ENCODE peak calls at places on chromosomes 3 and 15, in nine cellular contexts. I is HL-60, D is testis, K is WTC11, V is coronary artery, F is endothelial cell of umbilical vein, N is endothelial cell, Q is cardiac muscle cell, Y is ovary. B is an unnamed sample.

GRCh38 chr3:193788189-193788946 is 195.4 kb downstream of the OPA1 start:
- DNase-seq in I (peak), D (peak), K (peak), V (no peak), F (peak), N (peak), Q (peak), Y (peak), B (no peak)

GRCh38 chr15:69325456-69325971 is 26.8 kb downstream of the PAQR5 start:
- DNase-seq in I (no peak), D (no peak), K (no peak), V (no peak), F (no peak), N (no peak), Q (no peak), Y (no peak), B (no peak)

GRCh38 chr15:49154359-49154758 is 1.0 kb downstream of the COPS2 start:
- DNase-seq in I (no peak), D (no peak), K (no peak), V (no peak), F (no peak), N (no peak), Q (no peak), Y (no peak), B (no peak)

GRCh38 chr3:28316226-28316625 is 32.3 kb upstream of the ZCWPW2 start:
- DNase-seq in I (no peak), D (no peak), K (no peak), V (no peak), F (no peak), N (no peak), Q (no peak), Y (no peak), B (no peak)

GRCh38 chr15:69253156-69253555 is 45.6 kb upstream of the PAQR5 start:
- DNase-seq in I (no peak), D (no peak), K (no peak), V (no peak), F (peak), N (no peak), Q (no peak), Y (no peak), B (no peak)

GRCh38 chr3:125256675-125257074 is 44.1 kb upstream of the SLC12A8 start:
- DNase-seq in I (no peak), D (no peak), K (no peak), V (no peak), F (no peak), N (no peak), Q (no peak), Y (no peak), B (no peak)

GRCh38 chr3:64685331-64685799 is 2.4 kb downstream of the ADAMTS9 start:
- DNase-seq in I (no peak), D (peak), K (no peak), V (no peak), F (no peak), N (no peak), Q (no peak), Y (peak), B (no peak)

GRCh38 chr3:8482960-8483665 is 18.5 kb upstream of the LMCD1 start:
- DNase-seq in I (no peak), D (peak), K (no peak), V (peak), F (peak), N (no peak), Q (no peak), Y (peak), B (peak)

GRCh38 chr3:12541625-12542024 is 3.7 kb downstream of the MKRN2OS start:
- DNase-seq in I (no peak), D (peak), K (peak), V (no peak), F (no peak), N (no peak), Q (peak), Y (no peak), B (no peak)

GRCh38 chr3:67361323-67361722 is 293.1 kb downstream of the SUCLG2 start:
- DNase-seq in I (no peak), D (no peak), K (no peak), V (no peak), F (no peak), N (no peak), Q (no peak), Y (no peak), B (no peak)

GRCh38 chr3:95971573-95971972 is 842.8 kb upstream of the EPHA6 start:
- DNase-seq in I (no peak), D (no peak), K (no peak), V (no peak), F (no peak), N (no peak), Q (no peak), Y (no peak), B (no peak)

GRCh38 chr15:47711654-47712053 is 5.7 kb upstream of the SEMA6D start:
- DNase-seq in I (no peak), D (no peak), K (no peak), V (no peak), F (peak), N (no peak), Q (no peak), Y (no peak), B (no peak)

GRCh38 chr3:197219627-197220026 is 78.8 kb downstream of the DLG1 start:
- DNase-seq in I (no peak), D (no peak), K (peak), V (no peak), F (no peak), N (peak), Q (no peak), Y (no peak), B (no peak)

GRCh38 chr3:152270944-152271343 is 2.2 kb downstream of the MBNL1 start:
- DNase-seq in I (no peak), D (no peak), K (no peak), V (no peak), F (peak), N (no peak), Q (no peak), Y (no peak), B (no peak)

GRCh38 chr3:187714404-187714979 is 12.1 kb upstream of the RTP2 start:
- DNase-seq in I (peak), D (peak), K (peak), V (no peak), F (peak), N (peak), Q (peak), Y (peak), B (peak)

GRCh38 chr3:18121020-18121419 is 304.1 kb downstream of the SATB1 start:
- DNase-seq in I (no peak), D (no peak), K (no peak), V (no peak), F (no peak), N (no peak), Q (no peak), Y (no peak), B (no peak)

GRCh38 chr15:99993262-99993661 is 260.0 kb upstream of the LYSMD4 start:
- DNase-seq in I (no peak), D (no peak), K (no peak), V (peak), F (no peak), N (no peak), Q (no peak), Y (no peak), B (no peak)

GRCh38 chr15:39453500-39454073 is 127.3 kb upstream of the THBS1 start:
- DNase-seq in I (peak), D (no peak), K (no peak), V (no peak), F (no peak), N (no peak), Q (no peak), Y (no peak), B (no peak)

GRCh38 chr3:149605902-149606301 is 51.9 kb downstream of the WWTR1 start:
- DNase-seq in I (no peak), D (no peak), K (no peak), V (no peak), F (peak), N (no peak), Q (no peak), Y (no peak), B (no peak)

GRCh38 chr3:194089357-194090177 is 46.4 kb upstream of the HES1 start:
- DNase-seq in I (peak), D (peak), K (no peak), V (peak), F (peak), N (no peak), Q (no peak), Y (peak), B (no peak)

GRCh38 chr3:141015486-141015885 is 35.7 kb upstream of the SPSB4 start:
- DNase-seq in I (no peak), D (no peak), K (no peak), V (no peak), F (no peak), N (no peak), Q (no peak), Y (no peak), B (no peak)

GRCh38 chr3:141009496-141009895 is 41.7 kb upstream of the SPSB4 start:
- DNase-seq in I (no peak), D (no peak), K (no peak), V (no peak), F (no peak), N (no peak), Q (no peak), Y (no peak), B (no peak)

GRCh38 chr3:141011511-141012262 is 39.5 kb upstream of the SPSB4 start:
- DNase-seq in I (peak), D (peak), K (peak), V (no peak), F (peak), N (peak), Q (peak), Y (peak), B (peak)

DNA sequence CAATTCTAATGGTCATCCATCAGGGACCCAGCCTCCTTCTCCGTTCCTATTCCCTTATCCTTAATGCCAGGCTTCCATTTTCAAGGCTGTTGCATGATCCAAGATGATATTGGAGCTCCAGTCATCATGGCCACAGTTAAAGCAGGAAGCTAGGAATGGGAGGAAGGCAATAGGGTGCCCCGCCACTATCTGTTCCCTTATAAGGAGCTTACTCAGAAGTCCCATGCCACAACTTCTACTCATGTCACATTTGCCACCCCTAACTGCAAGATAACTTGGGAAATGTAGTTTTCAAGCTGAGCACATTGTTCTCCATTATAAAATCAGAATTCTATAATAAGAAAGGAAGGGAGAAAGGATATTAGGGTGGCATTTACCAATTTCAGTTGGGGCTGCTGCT is 38.6 kb upstream of the SPSB4 start:
- DNase-seq in I (no peak), D (no peak), K (no peak), V (no peak), F (no peak), N (no peak), Q (no peak), Y (no peak), B (no peak)
- TF ChIP-seq CTCF in I (no peak), D (no peak), K (no peak), V (no peak), F (no peak), N (no peak), Q (no peak), Y (no peak), B (no peak)

GRCh38 chr15:25437751-25438600 is 848 bp downstream of the UBE3A start:
- DNase-seq in I (peak), D (peak), K (peak), V (peak), F (peak), N (peak), Q (peak), Y (peak), B (peak)
- TF ChIP-seq CTCF in I (no peak), D (no peak), K (no peak), V (no peak), F (peak), N (no peak), Q (peak), Y (peak), B (peak)

GRCh38 chr3:10772230-10773161 is 43.5 kb upstream of the SLC6A11 start:
- DNase-seq in I (peak), D (no peak), K (peak), V (peak), F (no peak), N (peak), Q (no peak), Y (no peak), B (peak)
- TF ChIP-seq CTCF in I (peak), D (no peak), K (peak), V (no peak), F (no peak), N (peak), Q (no peak), Y (no peak), B (peak)

GRCh38 chr3:123412076-123412475 is 36.8 kb downstream of the ADCY5 start:
- DNase-seq in I (no peak), D (no peak), K (peak), V (no peak), F (no peak), N (no peak), Q (no peak), Y (no peak), B (no peak)
- TF ChIP-seq CTCF in I (no peak), D (no peak), K (no peak), V (no peak), F (no peak), N (no peak), Q (no peak), Y (no peak), B (no peak)

DNA sequence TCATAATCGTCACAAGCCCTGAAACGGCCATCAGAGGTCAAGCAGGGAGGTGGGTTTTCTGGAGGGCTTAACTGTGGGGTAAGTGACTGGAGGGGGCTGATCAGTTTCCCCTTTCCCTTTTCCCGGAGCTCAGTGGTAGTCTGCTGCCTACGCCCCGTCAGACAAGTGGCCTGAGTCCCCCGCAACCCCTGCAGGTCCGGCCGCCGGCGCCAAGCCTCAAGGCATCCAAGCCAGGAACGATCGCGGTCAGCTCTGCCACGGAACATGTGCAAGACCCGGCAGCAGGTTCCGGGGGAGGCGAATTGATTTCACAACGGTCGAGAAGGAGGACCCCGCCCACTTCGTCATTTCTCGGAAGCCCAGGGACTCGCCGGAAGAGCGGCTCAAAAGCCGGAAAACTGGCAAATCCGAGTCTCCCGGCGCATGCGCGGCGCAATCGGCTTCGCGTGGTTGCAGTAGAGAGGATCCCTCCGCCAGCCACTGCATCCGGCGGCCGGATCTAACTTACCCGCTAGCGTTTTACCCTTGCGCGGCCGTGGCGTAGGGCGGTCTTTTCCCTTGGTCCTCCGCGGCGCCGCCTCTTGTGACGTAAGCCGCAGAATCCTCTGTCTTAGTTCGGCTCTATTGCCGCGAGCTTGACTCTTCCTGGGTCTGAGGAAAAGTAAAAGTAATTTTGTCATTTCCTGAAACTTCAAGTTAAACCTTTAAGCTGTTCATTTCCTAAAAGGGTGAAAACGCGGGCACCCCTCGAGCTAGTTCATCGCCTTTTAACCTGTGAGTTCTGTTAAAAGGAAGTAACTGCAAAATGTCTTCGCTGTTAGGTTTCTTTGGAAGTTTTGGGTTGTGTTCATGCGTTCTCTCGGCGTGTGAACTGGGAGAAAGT is 14.9 kb upstream of the CCNL1 start:
- DNase-seq in I (peak), D (peak), K (peak), V (peak), F (peak), N (peak), Q (peak), Y (peak), B (peak)
- TF ChIP-seq CTCF in I (no peak), D (no peak), K (no peak), V (no peak), F (no peak), N (no peak), Q (no peak), Y (no peak), B (no peak)

GRCh38 chr3:30934208-30934550 is 39.7 kb upstream of the GADL1 start:
- DNase-seq in I (peak), D (peak), K (no peak), V (no peak), F (peak), N (no peak), Q (peak), Y (peak), B (no peak)
- TF ChIP-seq CTCF in I (peak), D (peak), K (no peak), V (peak), F (no peak), N (peak), Q (peak), Y (peak), B (peak)